ENCODE peak calls at places on chromosome 5, in four cellular contexts. C, V, R and U are unnamed samples.

GRCh38 chr5:78294250-78295034 is at the start of gene AP3B1:
- DNase-seq in V (peak), R (peak), C (peak), U (peak)

GRCh38 chr5:14467886-14468285 is 113.7 kb upstream of the OTULINL start:
- DNase-seq in V (no peak), C (no peak), R (no peak), U (no peak)

GRCh38 chr5:98368141-98368540 is 405.3 kb upstream of the RGMB start:
- DNase-seq in V (no peak), R (peak), C (no peak), U (no peak)

GRCh38 chr5:172870261-172870806 is 36.3 kb downstream of the ERGIC1 start:
- DNase-seq in R (peak), V (no peak), C (no peak), U (no peak)

GRCh38 chr5:158725223-158725825 is 374.4 kb downstream of the EBF1 start:
- DNase-seq in R (no peak), C (no peak), V (no peak), U (no peak)

GRCh38 chr5:3077684-3078083 is 326.2 kb upstream of the IRX2 start:
- DNase-seq in V (no peak), C (peak), R (no peak), U (peak)

GRCh38 chr5:96245401-96246091 is 187.5 kb downstream of the PCSK1 start:
- DNase-seq in V (no peak), C (no peak), R (peak), U (no peak)

GRCh38 chr5:99019812-99020697 is 91.2 kb upstream of the CHD1 start:
- DNase-seq in R (peak), V (no peak), C (no peak), U (no peak)

GRCh38 chr5:169805937-169806700 is 169.0 kb downstream of the DOCK2 start:
- DNase-seq in C (no peak), V (no peak), R (no peak), U (no peak)

GRCh38 chr5:119451561-119451960 is 736 bp upstream of the HSD17B4 start:
- DNase-seq in V (peak), C (no peak), R (no peak), U (no peak)

GRCh38 chr5:57174128-57174849 is 430 bp downstream of the GPBP1 start:
- DNase-seq in V (no peak), C (no peak), R (no peak), U (peak)

DNA sequence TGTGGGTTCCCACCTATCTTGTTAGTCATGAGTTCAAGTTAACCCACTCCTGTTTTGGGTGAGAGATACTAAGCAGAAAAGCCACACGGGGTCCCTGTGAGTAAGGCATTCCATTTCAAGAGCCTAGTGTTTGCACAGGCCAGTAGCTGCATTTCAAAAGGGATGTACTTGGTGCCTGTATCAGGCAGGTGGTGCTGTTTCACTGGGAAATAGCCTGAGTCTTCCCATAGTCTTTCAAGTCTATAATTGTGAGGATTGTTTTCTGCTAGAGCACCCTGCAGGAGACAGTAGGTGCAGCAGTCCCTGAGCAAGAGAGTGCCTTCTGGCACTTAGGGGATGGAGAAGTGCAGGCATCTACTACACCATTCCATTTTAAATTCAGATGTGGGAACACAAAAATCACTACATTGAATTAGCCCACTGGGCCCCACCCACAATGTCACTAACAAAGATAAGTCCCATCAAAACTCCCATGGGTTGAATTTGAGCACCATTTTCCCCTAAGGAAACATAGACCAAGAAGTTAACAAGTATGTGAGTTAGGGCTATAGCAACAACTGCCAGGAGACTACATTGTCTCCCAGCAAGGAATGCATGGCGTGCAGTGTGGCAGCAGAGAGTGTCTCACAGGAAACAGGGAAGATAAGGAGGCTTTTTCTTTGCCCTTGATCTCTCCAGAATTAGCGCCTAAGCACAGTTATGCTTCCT is 263.2 kb downstream of the COX7C start:
- DNase-seq in R (peak), V (peak), C (peak), U (peak)
- H4K8ac ChIP-seq in R (no peak), V (no peak), C (no peak), U (no peak)

GRCh38 chr5:5146530-5147160 is 6.5 kb downstream of the ADAMTS16 start:
- DNase-seq in R (no peak), C (no peak), V (no peak), U (no peak)
- H3K4me2 ChIP-seq in R (no peak), C (no peak), V (no peak), U (no peak)

DNA sequence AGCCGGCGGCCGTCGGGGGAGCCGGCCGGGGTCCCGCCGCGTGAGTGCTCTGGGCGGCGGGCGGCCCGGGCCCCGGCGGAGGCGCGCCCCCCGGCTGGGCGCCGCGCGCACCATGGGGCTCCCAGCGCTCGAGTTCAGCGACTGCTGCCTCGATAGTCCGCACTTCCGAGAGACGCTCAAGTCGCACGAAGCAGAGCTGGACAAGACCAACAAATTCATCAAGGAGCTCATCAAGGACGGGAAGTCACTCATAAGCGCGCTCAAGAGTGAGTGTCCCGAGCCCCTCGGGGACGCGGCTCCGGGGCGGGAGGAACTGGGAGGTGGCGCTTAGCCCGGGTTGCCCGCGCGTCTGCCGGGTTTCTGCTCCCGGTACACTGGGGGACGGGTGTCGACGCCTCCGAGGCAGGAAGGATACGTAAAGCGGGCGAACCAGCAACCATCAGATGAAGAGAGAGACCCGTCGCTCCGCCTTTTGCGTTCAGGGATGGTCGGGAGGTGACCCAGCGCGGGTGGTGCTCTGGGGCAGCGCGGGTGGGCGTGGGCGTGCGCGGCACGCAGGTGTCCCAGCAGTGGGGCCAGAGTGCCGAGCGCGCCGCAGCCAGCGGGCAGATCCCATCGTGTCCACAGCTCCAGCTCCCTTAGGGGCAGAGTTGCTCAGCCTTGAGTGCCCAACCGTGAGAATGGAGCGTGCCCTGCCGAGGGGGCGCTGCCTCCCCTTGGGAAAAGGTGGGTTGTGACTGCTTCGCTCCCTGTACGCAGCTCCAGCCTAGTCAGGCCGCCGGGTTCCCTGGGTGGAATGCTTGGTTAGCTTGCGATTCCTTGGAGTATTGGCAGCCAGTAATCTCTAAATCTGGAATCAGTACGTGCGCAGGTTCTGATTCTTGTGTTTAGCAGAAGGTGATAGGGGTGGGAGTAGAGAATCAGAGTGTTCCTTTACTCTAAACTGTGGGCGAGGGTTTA is 753 bp downstream of the ARHGAP26 start:
- DNase-seq in C (peak), R (no peak), V (peak), U (peak)
- H4K8ac ChIP-seq in C (no peak), R (no peak), V (no peak), U (no peak)

DNA sequence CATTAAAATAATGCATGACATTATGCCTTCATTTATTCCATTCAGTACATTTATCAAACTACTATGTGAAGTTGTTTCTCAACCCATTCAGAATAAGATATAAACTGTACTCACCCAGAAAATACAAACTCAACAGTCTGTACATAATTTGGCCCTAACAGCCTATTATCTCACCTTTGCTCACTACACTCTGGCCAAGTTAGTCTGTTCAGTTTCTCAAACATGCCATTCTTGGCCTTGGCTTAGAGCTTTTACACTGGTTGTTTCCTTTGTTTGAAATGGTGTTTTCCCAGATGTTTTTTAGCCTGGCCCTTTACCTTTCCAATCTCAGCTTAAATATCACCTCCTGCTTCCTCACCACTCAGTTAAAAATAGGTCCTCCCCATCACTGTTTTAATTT is 13.6 kb downstream of the CDC42SE2 start:
- DNase-seq in C (no peak), V (no peak), R (no peak), U (no peak)
- H3K4me2 ChIP-seq in C (no peak), V (no peak), R (no peak), U (no peak)

GRCh38 chr5:32586251-32586642 is 890 bp downstream of the SUB1 start:
- DNase-seq in R (no peak), V (no peak), C (no peak), U (no peak)
- H4K8ac ChIP-seq in R (peak), V (no peak), C (no peak), U (no peak)

GRCh38 chr5:171310334-171310815 is 1.3 kb downstream of the TLX3 start:
- DNase-seq in R (no peak), V (peak), C (no peak), U (no peak)
- H3K4me2 ChIP-seq in R (no peak), V (peak), C (peak), U (no peak)